ENCODE peak calls at places on chromosomes 7 and 10, in seven cellular contexts. D is nephron progenitor cell; M is iPS-NIHi11; O is amniotic stem cell; N is effector memory CD8-positive, alpha-beta T cell; Y is ascending aorta; J is transverse colon. T is an unnamed sample.

GRCh38 chr10:131676971-131677421 is 223.8 kb upstream of the PPP2R2D start:
- DNase-seq in D (peak; percentile 35), Y (no peak), O (no peak), M (peak; percentile 83), N (no peak), J (no peak), T (no peak)

GRCh38 chr7:49488573-49488972 is 284.9 kb upstream of the VWC2 start:
- DNase-seq in D (no peak), J (no peak), O (no peak), M (no peak), N (no peak), Y (no peak), T (no peak)

GRCh38 chr10:113921571-113922370 is 67.3 kb downstream of the NHLRC2 start:
- DNase-seq in Y (no peak), N (no peak), J (no peak), D (no peak), M (no peak), O (no peak), T (no peak)

GRCh38 chr7:34756025-34756437 is 98.0 kb downstream of the NPSR1 start:
- DNase-seq in J (no peak), N (no peak), Y (no peak), M (peak; percentile 31), O (no peak), D (no peak), T (no peak)

GRCh38 chr10:45407542-45407941 is 33.5 kb downstream of the ALOX5 start:
- DNase-seq in Y (no peak), M (no peak), J (no peak), N (no peak), O (no peak), D (no peak), T (no peak)

GRCh38 chr10:11687779-11688447 is 54.3 kb upstream of the ECHDC3 start:
- DNase-seq in Y (no peak), N (no peak), J (peak; percentile 14), O (no peak), D (no peak), M (no peak), T (no peak)

GRCh38 chr10:99784025-99784730 is 1.7 kb downstream of the ABCC2 start:
- DNase-seq in M (no peak), J (no peak), Y (no peak), D (no peak), N (no peak), O (no peak), T (no peak)

GRCh38 chr7:100837099-100837836 is 9.9 kb upstream of the EPHB4 start:
- DNase-seq in J (peak; percentile 92), N (peak; percentile 57), O (peak; percentile 72), Y (peak; percentile 56), M (peak; percentile 84), D (peak; percentile 84), T (peak; percentile 93)

GRCh38 chr7:127792528-127793342 is 140.7 kb downstream of the SND1 start:
- DNase-seq in J (peak; percentile 20), O (no peak), D (peak; percentile 24), N (peak; percentile 25), M (peak; percentile 61), Y (no peak), T (peak; percentile 50)

GRCh38 chr10:33559105-33559504 is 224.6 kb upstream of the NRP1 start:
- DNase-seq in J (no peak), D (no peak), M (no peak), N (no peak), O (peak; percentile 18), Y (no peak), T (no peak)

GRCh38 chr7:22730921-22731654 is 4.1 kb downstream of the IL6 start:
- DNase-seq in D (no peak), N (no peak), O (peak; percentile 76), Y (no peak), J (no peak), M (no peak), T (no peak)

GRCh38 chr10:13338337-13339128 is 9.6 kb downstream of the SEPHS1 start:
- DNase-seq in D (no peak), J (peak; percentile 58), M (no peak), O (peak; percentile 59), Y (no peak), N (no peak), T (no peak)

GRCh38 chr10:28593811-28594210 is 60.9 kb downstream of the WAC start:
- DNase-seq in J (no peak), D (no peak), Y (no peak), N (no peak), O (no peak), M (peak; percentile 17), T (no peak)

GRCh38 chr7:48360574-48360973 is 189.3 kb downstream of the ABCA13 start:
- DNase-seq in O (no peak), J (no peak), M (no peak), N (no peak), D (no peak), Y (no peak), T (no peak)

GRCh38 chr7:157875230-157876179 is 538.7 kb downstream of the DNAJB6 start:
- DNase-seq in O (no peak), N (no peak), D (peak; percentile 72), J (no peak), Y (no peak), M (no peak), T (peak; percentile 39)

GRCh38 chr7:116588225-116588624 is 63.4 kb downstream of the CAV1 start:
- DNase-seq in D (no peak), J (no peak), M (no peak), Y (no peak), O (peak; percentile 36), N (no peak), T (no peak)

GRCh38 chr10:91409869-91410637 is at the start of gene HECTD2:
- DNase-seq in Y (no peak), M (peak; percentile 86), O (peak; percentile 59), D (peak; percentile 86), J (peak; percentile 84), N (peak; percentile 79), T (peak; percentile 50)

GRCh38 chr10:1036341-1036791 is 10.7 kb upstream of the IDI2 start:
- DNase-seq in Y (no peak), J (no peak), M (no peak), O (no peak), D (no peak), N (no peak), T (peak; percentile 82)

GRCh38 chr7:96720843-96721242 is 11.2 kb upstream of the SEM1 start:
- DNase-seq in O (no peak), N (no peak), M (peak; percentile 17), D (no peak), J (no peak), Y (no peak), T (no peak)

GRCh38 chr7:50812847-50813475 is 30.3 kb upstream of the GRB10 start:
- DNase-seq in Y (no peak), M (peak; percentile 50), D (no peak), N (no peak), O (no peak), J (peak; percentile 78), T (no peak)

GRCh38 chr10:126199221-126199998 is 188.9 kb downstream of the ADAM12 start:
- DNase-seq in J (no peak), M (no peak), D (no peak), N (no peak), O (peak; percentile 95), Y (no peak), T (no peak)

GRCh38 chr10:373516-374309 is 238.5 kb downstream of the ZMYND11 start:
- DNase-seq in D (no peak), Y (no peak), J (peak; percentile 25), M (no peak), O (peak; percentile 2), N (no peak), T (no peak)

GRCh38 chr10:2839081-2839725 is 228.1 kb upstream of the PFKP start:
- DNase-seq in M (peak; percentile 76), Y (no peak), N (no peak), D (peak; percentile 54), J (peak; percentile 41), O (no peak), T (peak; percentile 55)

GRCh38 chr7:135537905-135538304 is 19.8 kb upstream of the NUP205 start:
- DNase-seq in J (no peak), M (no peak), Y (no peak), D (no peak), N (no peak), O (no peak), T (no peak)

GRCh38 chr7:34339061-34339526 is 318.9 kb upstream of the NPSR1 start:
- DNase-seq in M (no peak), J (no peak), O (no peak), D (no peak), N (no peak), Y (no peak), T (no peak)

GRCh38 chr7:98372993-98373392 is 27.9 kb downstream of the BAIAP2L1 start:
- DNase-seq in D (no peak), O (no peak), N (no peak), M (no peak), Y (no peak), J (no peak), T (no peak)

T was measured in head of caudate nucleus.